ENCODE peak calls at places on chromosomes 12 and 14, in nine cellular contexts. P is cardiac muscle cell, T is right lobe of liver, B is ovary, F is dorsolateral prefrontal cortex, Q is endothelial cell of umbilical vein, W is neural progenitor cell, D is heart right ventricle, S is brain microvascular endothelial cell. X is an unnamed sample.
A peak's percentile ranks its signal among the peaks of the same experiment; 100 is the strongest.

GRCh38 chr12:132353811-132354210 is 24.4 kb upstream of the GALNT9 start:
- DNase-seq in P (no peak), T (no peak), B (no peak), F (no peak), Q (no peak), W (no peak), D (no peak), S (no peak), X (no peak)

GRCh38 chr12:109502332-109502731 is 24.9 kb downstream of the UBE3B start:
- DNase-seq in P (no peak), T (no peak), B (no peak), F (no peak), Q (no peak), W (no peak), D (no peak), S (no peak), X (no peak)

GRCh38 chr12:49367381-49368239 is at the start of gene SPATS2:
- DNase-seq in P (no peak), T (no peak), B (no peak), F (peak; percentile 90), Q (peak; percentile 65), W (no peak), D (peak; percentile 96), S (peak; percentile 96), X (no peak)

GRCh38 chr14:100880271-100881101 is 23.0 kb downstream of the RTL1 start:
- DNase-seq in P (no peak), T (no peak), B (peak; percentile 36), F (no peak), Q (no peak), W (no peak), D (peak; percentile 7), S (no peak), X (no peak)

GRCh38 chr12:46368138-46368537 is 4.4 kb downstream of the SLC38A2 start:
- DNase-seq in P (no peak), T (no peak), B (no peak), F (no peak), Q (peak; percentile 24), W (no peak), D (no peak), S (no peak), X (no peak)

GRCh38 chr14:26021759-26022158 is 576.1 kb downstream of the NOVA1 start:
- DNase-seq in P (no peak), T (no peak), B (no peak), F (no peak), Q (no peak), W (no peak), D (no peak), S (no peak), X (no peak)

GRCh38 chr12:121858662-121859572 is at the start of gene HPD:
- DNase-seq in P (no peak), T (peak; percentile 98), B (peak; percentile 92), F (no peak), Q (no peak), W (peak; percentile 41), D (peak; percentile 70), S (peak; percentile 67), X (peak; percentile 41)

GRCh38 chr12:113056381-113056630 is 224 bp upstream of the DTX1 start:
- DNase-seq in P (no peak), T (no peak), B (no peak), F (no peak), Q (no peak), W (no peak), D (no peak), S (no peak), X (no peak)

GRCh38 chr14:65414961-65415589 is 2.5 kb downstream of the FUT8 start:
- DNase-seq in P (peak; percentile 30), T (no peak), B (no peak), F (no peak), Q (peak; percentile 56), W (peak; percentile 37), D (no peak), S (peak; percentile 11), X (peak; percentile 6)

GRCh38 chr12:67650528-67651379 is 2.2 kb downstream of the DYRK2 start:
- DNase-seq in P (no peak), T (no peak), B (no peak), F (no peak), Q (peak; percentile 7), W (no peak), D (no peak), S (no peak), X (no peak)

GRCh38 chr12:76549131-76549530 is 10.4 kb downstream of the OSBPL8 start:
- DNase-seq in P (no peak), T (no peak), B (no peak), F (no peak), Q (peak; percentile 12), W (no peak), D (no peak), S (no peak), X (no peak)

GRCh38 chr14:101870273-101870939 is 94.0 kb upstream of the DYNC1H1 start:
- DNase-seq in P (no peak), T (no peak), B (no peak), F (no peak), Q (no peak), W (no peak), D (no peak), S (no peak), X (no peak)

GRCh38 chr12:57047981-57048380 is 1.9 kb downstream of the MYO1A start:
- DNase-seq in P (no peak), T (no peak), B (no peak), F (no peak), Q (no peak), W (no peak), D (no peak), S (no peak), X (no peak)

GRCh38 chr12:57046392-57046791 is 3.5 kb downstream of the MYO1A start:
- DNase-seq in P (no peak), T (no peak), B (no peak), F (no peak), Q (no peak), W (no peak), D (no peak), S (no peak), X (no peak)

GRCh38 chr12:57049047-57049446 is 882 bp downstream of the MYO1A start:
- DNase-seq in P (no peak), T (no peak), B (no peak), F (no peak), Q (no peak), W (no peak), D (no peak), S (no peak), X (no peak)

GRCh38 chr12:57048423-57048822 is 1.5 kb downstream of the MYO1A start:
- DNase-seq in P (no peak), T (no peak), B (no peak), F (no peak), Q (no peak), W (no peak), D (no peak), S (no peak), X (no peak)

GRCh38 chr12:57046947-57047890 is 2.7 kb downstream of the MYO1A start:
- DNase-seq in P (no peak), T (no peak), B (no peak), F (no peak), Q (no peak), W (no peak), D (no peak), S (no peak), X (no peak)
- H3K4me3 ChIP-seq in P (no peak overlapping the region), T (no peak overlapping the region), B (no peak overlapping the region), F (no peak overlapping the region), Q (no peak overlapping the region), W (no peak overlapping the region), D (no peak overlapping the region), S (no peak overlapping the region), X (no peak overlapping the region)

GRCh38 chr12:98137278-98137677 is 378.1 kb upstream of the TMPO start:
- DNase-seq in P (no peak), T (no peak), B (no peak), F (no peak), Q (no peak), W (no peak), D (no peak), S (no peak), X (no peak)
- TF ChIP-seq CTCF in P (no peak), T (no peak), B (no peak), F (no peak), Q (no peak), W (no peak), D (no peak), S (no peak), X (no peak)

GRCh38 chr14:24273422-24273998 is 2.1 kb upstream of the RABGGTA start:
- DNase-seq in P (no peak), T (peak; percentile 48), B (no peak), F (no peak), Q (no peak), W (no peak), D (no peak), S (no peak), X (no peak)

GRCh38 chr14:24272442-24272841 is 1.0 kb upstream of the RABGGTA start:
- DNase-seq in P (no peak), T (no peak), B (no peak), F (no peak), Q (no peak), W (no peak), D (no peak), S (no peak), X (no peak)

GRCh38 chr14:24271834-24272263 is 452 bp upstream of the RABGGTA start:
- DNase-seq in P (no peak), T (no peak), B (no peak), F (no peak), Q (no peak), W (no peak), D (no peak), S (no peak), X (no peak)

GRCh38 chr14:24275524-24276139 is 4.2 kb upstream of the RABGGTA start:
- DNase-seq in P (no peak), T (no peak), B (no peak), F (no peak), Q (no peak), W (peak; percentile 28), D (no peak), S (no peak), X (no peak)

DNA sequence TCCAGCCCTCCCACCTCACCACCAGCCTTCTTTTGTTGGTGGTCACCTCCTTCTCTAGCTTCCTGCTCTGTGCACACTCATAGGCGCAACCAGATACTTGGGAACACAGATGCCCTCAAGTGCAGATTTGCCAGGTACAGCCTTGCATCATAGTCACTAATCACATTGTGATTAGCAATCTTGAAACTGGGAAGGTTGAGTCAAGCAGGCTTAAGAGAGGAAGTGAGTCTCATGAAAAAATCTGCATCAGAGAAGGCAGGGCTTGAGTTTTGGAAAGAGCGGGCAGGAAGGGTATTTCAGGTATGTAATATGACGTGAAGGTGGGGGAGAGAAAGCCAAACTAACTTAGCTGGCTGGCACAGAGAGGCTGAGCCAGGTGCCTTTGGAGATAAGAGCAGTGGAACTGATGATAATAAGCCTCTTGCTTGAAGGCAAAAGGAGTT is 2.7 kb upstream of the RABGGTA start:
- DNase-seq in P (no peak), T (no peak), B (no peak), F (no peak), Q (no peak), W (no peak), D (no peak), S (no peak), X (no peak)
- H3K4me3 ChIP-seq in P (no peak overlapping the region), T (no peak overlapping the region), B (no peak overlapping the region), F (no peak overlapping the region), Q (no peak overlapping the region), W (no peak overlapping the region), D (no peak overlapping the region), S (no peak overlapping the region), X (no peak overlapping the region)

DNA sequence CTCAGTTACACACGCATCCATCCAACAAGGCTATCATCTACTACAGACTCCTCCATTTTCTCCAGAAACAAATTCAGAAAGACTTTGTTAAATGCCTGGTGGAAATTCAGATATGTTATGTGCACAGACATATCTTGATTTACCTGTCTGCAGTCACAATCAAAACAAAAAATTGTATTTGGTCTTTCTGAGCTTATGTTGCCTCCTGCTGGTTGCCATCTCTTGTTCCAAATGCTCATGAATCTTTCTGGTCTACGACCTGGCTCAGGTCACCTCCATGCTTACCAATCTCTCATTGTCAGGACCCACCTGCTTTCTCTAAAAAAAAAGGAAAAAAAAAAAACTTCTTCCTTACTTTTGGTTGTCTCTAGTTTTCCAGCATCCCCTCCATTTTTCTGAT is 169.2 kb upstream of the PLXNC1 start:
- DNase-seq in P (peak; percentile 35), T (no peak), B (no peak), F (no peak), Q (peak; percentile 43), W (no peak), D (no peak), S (peak; percentile 8), X (no peak)
- TF ChIP-seq CTCF in P (peak; percentile 40), T (peak; percentile 63), B (peak; percentile 20), F (peak; percentile 42), Q (peak; percentile 48), W (peak; percentile 32), D (peak; percentile 76), S (peak; percentile 59), X (peak; percentile 40)